ENCODE peak calls at places on chromosomes 3 and 15, in six cellular contexts. X is NCI-H69; E is AG09309; T is NCI-H510A treated with DMSO at 0.1 percent for 48 hours; K is stimulated activated CD8-positive, alpha-beta memory T cell treated with anti-CD3 and anti-CD28 coated beads, Interleukin-4, amount 100 ng/mL, for 24 hours; P is hepatic stellate cell. J is an unnamed sample.

GRCh38 chr15:60612400-60613048 is 133.6 kb upstream of the ICE2 start:
- DNase-seq in X (no peak), E (no peak), T (no peak), K (no peak), P (no peak), J (no peak)

GRCh38 chr3:172629470-172629869 is 81.4 kb downstream of the NCEH1 start:
- DNase-seq in X (no peak), E (no peak), T (no peak), K (no peak), P (no peak), J (no peak)

GRCh38 chr3:39178553-39178952 is 13.8 kb downstream of the XIRP1 start:
- DNase-seq in X (peak), E (no peak), T (no peak), K (no peak), P (no peak), J (no peak)

GRCh38 chr3:535566-536416 is 339.2 kb downstream of the CHL1 start:
- DNase-seq in X (no peak), E (no peak), T (peak), K (no peak), P (peak), J (no peak)

GRCh38 chr15:50241684-50242450 is 23.7 kb downstream of the HDC start:
- DNase-seq in X (peak), E (no peak), T (no peak), K (no peak), P (no peak), J (no peak)

GRCh38 chr15:33188654-33189257 is 5.8 kb downstream of the FMN1 start:
- DNase-seq in X (no peak), E (no peak), T (no peak), K (no peak), P (no peak), J (no peak)

GRCh38 chr3:172332256-172333041 is 115.8 kb downstream of the GHSR start:
- DNase-seq in X (peak), E (no peak), T (peak), K (peak), P (peak), J (peak)

GRCh38 chr3:105119801-105120340 is 246.8 kb upstream of the ALCAM start:
- DNase-seq in X (no peak), E (no peak), T (no peak), K (no peak), P (no peak), J (no peak)

GRCh38 chr3:168187233-168187632 is 91.5 kb upstream of the GOLIM4 start:
- DNase-seq in X (no peak), E (no peak), T (no peak), K (no peak), P (no peak), J (no peak)

GRCh38 chr3:171804618-171805389 is 5.5 kb downstream of the PLD1 start:
- DNase-seq in X (no peak), E (no peak), T (no peak), K (no peak), P (no peak), J (no peak)

GRCh38 chr3:63067999-63068645 is 192.9 kb upstream of the CADPS start:
- DNase-seq in X (no peak), E (no peak), T (no peak), K (no peak), P (peak), J (no peak)

GRCh38 chr3:148957586-148957985 is 33.8 kb upstream of the GYG1 start:
- DNase-seq in X (peak), E (no peak), T (peak), K (no peak), P (no peak), J (no peak)

GRCh38 chr3:190217081-190217480 is 96.4 kb upstream of the P3H2 start:
- DNase-seq in X (no peak), E (no peak), T (no peak), K (no peak), P (no peak), J (no peak)

GRCh38 chr15:58147151-58147550 is 9.0 kb downstream of the AQP9 start:
- DNase-seq in X (peak), E (no peak), T (peak), K (no peak), P (no peak), J (no peak)

GRCh38 chr3:176988795-176989194 is 208.5 kb downstream of the TBL1XR1 start:
- DNase-seq in X (no peak), E (no peak), T (no peak), K (no peak), P (no peak), J (no peak)

GRCh38 chr3:196694941-196695848 is 16.9 kb downstream of the CEP19 start:
- DNase-seq in X (no peak), E (no peak), T (no peak), K (no peak), P (no peak), J (no peak)

GRCh38 chr3:177934001-177934891 is 602.0 kb upstream of the KCNMB2 start:
- DNase-seq in X (peak), E (peak), T (no peak), K (no peak), P (no peak), J (no peak)

GRCh38 chr3:63051920-63052319 is 176.7 kb upstream of the CADPS start:
- DNase-seq in X (peak), E (peak), T (no peak), K (no peak), P (peak), J (no peak)

GRCh38 chr3:42367903-42368302 is 42.5 kb downstream of the LYZL4 start:
- DNase-seq in X (no peak), E (no peak), T (no peak), K (no peak), P (no peak), J (no peak)

GRCh38 chr3:59512066-59512465 is 462.2 kb upstream of the CFAP20DC start:
- DNase-seq in X (no peak), E (no peak), T (no peak), K (no peak), P (no peak), J (no peak)

GRCh38 chr15:45857295-45857694 is 222.5 kb downstream of the SQOR start:
- DNase-seq in X (no peak), E (no peak), T (no peak), K (no peak), P (no peak), J (no peak)

GRCh38 chr15:87487484-87487883 is 769.1 kb downstream of the NTRK3 start:
- DNase-seq in X (no peak), E (no peak), T (no peak), K (no peak), P (no peak), J (no peak)

GRCh38 chr15:88539441-88539840 is 7.0 kb downstream of the DET1 start:
- DNase-seq in X (no peak), E (no peak), T (no peak), K (no peak), P (no peak), J (no peak)

GRCh38 chr3:48856469-48856868 is 8.8 kb upstream of the PRKAR2A start:
- DNase-seq in X (peak), E (no peak), T (no peak), K (no peak), P (no peak), J (no peak)

GRCh38 chr15:84648539-84648938 is 5.5 kb downstream of the WDR73 start:
- DNase-seq in X (no peak), E (no peak), T (no peak), K (no peak), P (no peak), J (no peak)

GRCh38 chr3:169610888-169611291 is 52.6 kb downstream of the MECOM start:
- DNase-seq in X (no peak), E (no peak), T (no peak), K (no peak), P (no peak), J (no peak)

GRCh38 chr3:37520802-37521350 is 340.8 kb upstream of the CTDSPL start:
- DNase-seq in X (no peak), E (no peak), T (no peak), K (no peak), P (no peak), J (no peak)

GRCh38 chr3:4340411-4341335 is 37.5 kb downstream of the SETMAR start:
- DNase-seq in X (no peak), E (no peak), T (no peak), K (no peak), P (no peak), J (no peak)

GRCh38 chr15:44719293-44719999 is 8.1 kb downstream of the B2M start:
- DNase-seq in X (peak), E (no peak), T (peak), K (peak), P (no peak), J (no peak)

GRCh38 chr3:141996437-141996836 is 120.0 kb downstream of the ATP1B3 start:
- DNase-seq in X (no peak), E (no peak), T (no peak), K (no peak), P (no peak), J (no peak)

GRCh38 chr3:105527949-105528348 is 161.2 kb downstream of the ALCAM start:
- DNase-seq in X (peak), E (no peak), T (peak), K (no peak), P (no peak), J (no peak)

GRCh38 chr3:183966361-183966791 is 51.3 kb downstream of the ABCC5 start:
- DNase-seq in X (no peak), E (no peak), T (peak), K (no peak), P (no peak), J (no peak)

GRCh38 chr3:159988617-159989251 is at the start of gene IL12A:
- DNase-seq in X (peak), E (no peak), T (peak), K (peak), P (peak), J (peak)

GRCh38 chr3:108202080-108202479 is 20.1 kb downstream of the IFT57 start:
- DNase-seq in X (peak), E (peak), T (no peak), K (no peak), P (no peak), J (no peak)